ENCODE peak calls at places on chromosomes 16 and 17, in nine cellular contexts. One of them, this sample, is unnamed.

GRCh38 chr17:3966720-3967363 is 2.6 kb upstream of the ATP2A3 start:
- DNase-seq in astrocyte of the spinal cord: no peak
- DNase-seq in HL-60: no peak
- DNase-seq in left ventricle myocardium inferior: no peak
- DNase-seq in lower lobe of right lung: no peak
- DNase-seq in right atrium auricular region: no peak
- DNase-seq in CD8-positive, alpha-beta T cell: no peak
- DNase-seq in cardiac fibroblast: no peak
- DNase-seq in WERI-Rb-1: no peak
- DNase-seq in this sample: no peak

GRCh38 chr17:72407336-72408121 is 286.7 kb downstream of the SOX9 start:
- DNase-seq in astrocyte of the spinal cord: peak; percentile 98
- DNase-seq in HL-60: no peak
- DNase-seq in left ventricle myocardium inferior: peak; percentile 22
- DNase-seq in lower lobe of right lung: no peak
- DNase-seq in right atrium auricular region: no peak
- DNase-seq in CD8-positive, alpha-beta T cell: no peak
- DNase-seq in cardiac fibroblast: peak; percentile 94
- DNase-seq in WERI-Rb-1: no peak
- DNase-seq in this sample: peak; percentile 49

GRCh38 chr17:33127706-33128105 is 136.1 kb downstream of the SPACA3 start:
- DNase-seq in astrocyte of the spinal cord: no peak
- DNase-seq in HL-60: no peak
- DNase-seq in left ventricle myocardium inferior: no peak
- DNase-seq in lower lobe of right lung: no peak
- DNase-seq in right atrium auricular region: no peak
- DNase-seq in CD8-positive, alpha-beta T cell: no peak
- DNase-seq in cardiac fibroblast: no peak
- DNase-seq in WERI-Rb-1: no peak
- DNase-seq in this sample: peak; percentile 31

GRCh38 chr16:30356401-30357084 is 1.4 kb upstream of the CD2BP2 start:
- DNase-seq in astrocyte of the spinal cord: no peak
- DNase-seq in HL-60: no peak
- DNase-seq in left ventricle myocardium inferior: no peak
- DNase-seq in lower lobe of right lung: peak; percentile 45
- DNase-seq in right atrium auricular region: no peak
- DNase-seq in CD8-positive, alpha-beta T cell: no peak
- DNase-seq in cardiac fibroblast: no peak
- DNase-seq in WERI-Rb-1: no peak
- DNase-seq in this sample: no peak

GRCh38 chr17:48628641-48629410 is 2.7 kb upstream of the HOXB9 start:
- DNase-seq in astrocyte of the spinal cord: no peak
- DNase-seq in HL-60: no peak
- DNase-seq in left ventricle myocardium inferior: no peak
- DNase-seq in lower lobe of right lung: no peak
- DNase-seq in right atrium auricular region: no peak
- DNase-seq in CD8-positive, alpha-beta T cell: no peak
- DNase-seq in cardiac fibroblast: no peak
- DNase-seq in WERI-Rb-1: no peak
- DNase-seq in this sample: no peak

GRCh38 chr17:14950216-14950615 is 314.9 kb downstream of the PMP22 start:
- DNase-seq in astrocyte of the spinal cord: peak; percentile 51
- DNase-seq in HL-60: no peak
- DNase-seq in left ventricle myocardium inferior: no peak
- DNase-seq in lower lobe of right lung: no peak
- DNase-seq in right atrium auricular region: no peak
- DNase-seq in CD8-positive, alpha-beta T cell: no peak
- DNase-seq in cardiac fibroblast: no peak
- DNase-seq in WERI-Rb-1: no peak
- DNase-seq in this sample: no peak

GRCh38 chr17:3827124-3827773 is 18.8 kb downstream of the NCBP3 start:
- DNase-seq in astrocyte of the spinal cord: peak; percentile 77
- DNase-seq in HL-60: no peak
- DNase-seq in left ventricle myocardium inferior: no peak
- DNase-seq in lower lobe of right lung: no peak
- DNase-seq in right atrium auricular region: no peak
- DNase-seq in CD8-positive, alpha-beta T cell: peak; percentile 63
- DNase-seq in cardiac fibroblast: peak; percentile 81
- DNase-seq in WERI-Rb-1: peak; percentile 78
- DNase-seq in this sample: no peak

GRCh38 chr16:12062343-12063003 is 85.9 kb downstream of the SNX29 start:
- DNase-seq in astrocyte of the spinal cord: peak; percentile 56
- DNase-seq in HL-60: peak; percentile 51
- DNase-seq in left ventricle myocardium inferior: peak; percentile 75
- DNase-seq in lower lobe of right lung: peak; percentile 90
- DNase-seq in right atrium auricular region: peak; percentile 97
- DNase-seq in CD8-positive, alpha-beta T cell: no peak
- DNase-seq in cardiac fibroblast: peak; percentile 92
- DNase-seq in WERI-Rb-1: no peak
- DNase-seq in this sample: peak; percentile 96

GRCh38 chr17:6706996-6707395 is 6.2 kb downstream of the SLC13A5 start:
- DNase-seq in astrocyte of the spinal cord: no peak
- DNase-seq in HL-60: no peak
- DNase-seq in left ventricle myocardium inferior: no peak
- DNase-seq in lower lobe of right lung: no peak
- DNase-seq in right atrium auricular region: no peak
- DNase-seq in CD8-positive, alpha-beta T cell: no peak
- DNase-seq in cardiac fibroblast: no peak
- DNase-seq in WERI-Rb-1: no peak
- DNase-seq in this sample: peak; percentile 49

DNA sequence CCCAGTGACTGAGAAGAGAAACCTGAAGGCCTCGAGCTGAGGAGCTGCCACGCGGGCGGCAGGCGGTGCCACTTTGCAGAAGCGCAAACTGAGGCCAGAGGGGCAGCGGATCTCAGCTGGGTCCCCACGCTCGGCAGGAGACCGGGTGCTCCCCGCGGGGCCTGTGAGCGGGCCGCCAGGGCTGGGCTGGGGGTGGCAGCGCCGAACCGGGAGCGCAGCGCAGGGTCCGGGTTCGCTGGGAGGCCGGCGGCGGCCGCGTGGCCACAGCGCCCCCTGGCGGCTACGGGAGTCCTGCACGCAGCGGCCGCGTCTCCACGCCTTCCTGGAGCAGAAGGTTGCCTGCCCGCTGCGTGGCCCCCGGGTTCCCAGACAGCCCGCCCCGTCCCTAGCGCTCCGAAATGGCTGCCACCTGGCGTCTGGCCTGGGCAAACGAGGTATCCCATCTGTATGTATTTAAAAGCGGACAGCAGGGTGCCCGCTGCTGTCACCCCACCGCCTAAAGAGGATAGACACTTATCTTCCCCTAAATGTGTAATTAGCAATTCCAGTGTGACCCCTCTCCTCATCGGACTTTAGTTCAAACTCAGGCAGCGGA is 96.1 kb upstream of the CDH5 start:
- DNase-seq in astrocyte of the spinal cord: peak; percentile 71
- DNase-seq in HL-60: peak; percentile 52
- DNase-seq in left ventricle myocardium inferior: peak; percentile 71
- DNase-seq in lower lobe of right lung: peak; percentile 84
- DNase-seq in right atrium auricular region: peak; percentile 63
- DNase-seq in CD8-positive, alpha-beta T cell: peak; percentile 36
- DNase-seq in cardiac fibroblast: peak; percentile 82
- DNase-seq in WERI-Rb-1: peak; percentile 94
- DNase-seq in this sample: peak; percentile 91
- H3K4me3 ChIP-seq in astrocyte of the spinal cord: no peak overlapping the region
- H3K4me3 ChIP-seq in HL-60: no peak overlapping the region
- H3K4me3 ChIP-seq in left ventricle myocardium inferior: peak overlapping the region; percentile 60
- H3K4me3 ChIP-seq in lower lobe of right lung: peak overlapping the region; percentile 39
- H3K4me3 ChIP-seq in right atrium auricular region: peak overlapping the region; percentile 45
- H3K4me3 ChIP-seq in CD8-positive, alpha-beta T cell: no peak overlapping the region
- H3K4me3 ChIP-seq in cardiac fibroblast: no peak overlapping the region
- H3K4me3 ChIP-seq in WERI-Rb-1: peak overlapping the region; percentile 33
- H3K4me3 ChIP-seq in this sample: no peak overlapping the region

DNA sequence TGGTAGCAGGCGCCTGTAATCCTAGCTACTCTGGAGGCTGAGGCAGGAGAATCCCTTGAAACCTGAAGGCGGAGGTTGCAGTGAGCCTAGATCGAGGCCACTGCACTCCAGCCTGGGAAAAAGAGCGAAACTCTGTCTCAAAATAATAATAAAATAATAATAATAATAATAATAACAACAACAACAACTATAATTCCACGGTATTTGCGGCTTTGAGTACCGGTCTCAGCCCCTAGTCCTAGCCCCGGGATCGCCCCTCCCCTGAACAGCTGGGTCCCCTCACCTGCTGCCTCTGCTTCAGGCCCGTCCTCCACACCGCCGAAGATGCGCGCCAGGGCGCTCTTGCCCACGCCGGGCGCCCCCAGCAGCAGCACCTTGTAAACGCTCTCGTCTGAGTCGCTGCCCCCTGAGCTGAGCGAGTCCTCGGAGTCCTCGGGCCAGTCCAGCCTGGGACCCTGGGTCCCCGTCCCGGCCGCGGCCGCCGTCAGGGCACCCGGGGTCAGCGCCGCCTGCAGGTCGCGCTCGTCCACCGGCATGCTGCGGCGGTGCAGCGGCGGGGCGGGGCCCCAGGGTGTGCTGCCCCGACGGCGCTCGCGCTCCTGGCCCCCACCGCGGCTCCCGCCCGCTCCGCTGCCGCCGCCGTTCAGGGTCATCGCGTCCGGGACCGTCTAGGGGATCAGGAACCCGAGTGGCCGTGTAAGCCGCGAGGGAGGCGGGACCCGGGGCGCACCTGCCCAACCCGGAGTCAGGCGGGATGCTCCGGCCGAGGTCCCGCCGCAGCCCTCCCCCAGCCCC is 611 bp downstream of the RRAD start:
- DNase-seq in astrocyte of the spinal cord: no peak
- DNase-seq in HL-60: no peak
- DNase-seq in left ventricle myocardium inferior: peak; percentile 56
- DNase-seq in lower lobe of right lung: peak; percentile 67
- DNase-seq in right atrium auricular region: no peak
- DNase-seq in CD8-positive, alpha-beta T cell: no peak
- DNase-seq in cardiac fibroblast: no peak
- DNase-seq in WERI-Rb-1: peak; percentile 67
- DNase-seq in this sample: no peak
- TF ChIP-seq CTCF in astrocyte of the spinal cord: peak; percentile 10
- TF ChIP-seq CTCF in HL-60: peak; percentile 23
- TF ChIP-seq CTCF in left ventricle myocardium inferior: peak; percentile 54
- TF ChIP-seq CTCF in lower lobe of right lung: peak; percentile 39
- TF ChIP-seq CTCF in right atrium auricular region: peak; percentile 45
- TF ChIP-seq CTCF in CD8-positive, alpha-beta T cell: no peak
- TF ChIP-seq CTCF in cardiac fibroblast: peak; percentile 5
- TF ChIP-seq CTCF in WERI-Rb-1: peak; percentile 68
- TF ChIP-seq CTCF in this sample: no peak

GRCh38 chr16:57530104-57530522 is 6.3 kb downstream of the CCDC102A start:
- DNase-seq in astrocyte of the spinal cord: peak; percentile 68
- DNase-seq in HL-60: no peak
- DNase-seq in left ventricle myocardium inferior: peak; percentile 18
- DNase-seq in lower lobe of right lung: peak; percentile 48
- DNase-seq in right atrium auricular region: peak; percentile 73
- DNase-seq in CD8-positive, alpha-beta T cell: peak; percentile 63
- DNase-seq in cardiac fibroblast: peak; percentile 78
- DNase-seq in WERI-Rb-1: no peak
- DNase-seq in this sample: no peak
- H3K4me3 ChIP-seq in astrocyte of the spinal cord: no peak overlapping the region
- H3K4me3 ChIP-seq in HL-60: no peak overlapping the region
- H3K4me3 ChIP-seq in left ventricle myocardium inferior: no peak overlapping the region
- H3K4me3 ChIP-seq in lower lobe of right lung: no peak overlapping the region
- H3K4me3 ChIP-seq in right atrium auricular region: no peak overlapping the region
- H3K4me3 ChIP-seq in CD8-positive, alpha-beta T cell: peak overlapping the region; percentile 33
- H3K4me3 ChIP-seq in cardiac fibroblast: no peak overlapping the region
- H3K4me3 ChIP-seq in WERI-Rb-1: no peak overlapping the region
- H3K4me3 ChIP-seq in this sample: no peak overlapping the region

GRCh38 chr17:41324180-41325075 is 8.9 kb upstream of the KRTAP17-1 start:
- DNase-seq in astrocyte of the spinal cord: no peak
- DNase-seq in HL-60: no peak
- DNase-seq in left ventricle myocardium inferior: no peak
- DNase-seq in lower lobe of right lung: no peak
- DNase-seq in right atrium auricular region: no peak
- DNase-seq in CD8-positive, alpha-beta T cell: no peak
- DNase-seq in cardiac fibroblast: no peak
- DNase-seq in WERI-Rb-1: no peak
- DNase-seq in this sample: no peak
- TF ChIP-seq CTCF in astrocyte of the spinal cord: peak; percentile 40
- TF ChIP-seq CTCF in HL-60: no peak
- TF ChIP-seq CTCF in left ventricle myocardium inferior: no peak
- TF ChIP-seq CTCF in lower lobe of right lung: peak; percentile 10
- TF ChIP-seq CTCF in right atrium auricular region: no peak
- TF ChIP-seq CTCF in CD8-positive, alpha-beta T cell: no peak
- TF ChIP-seq CTCF in cardiac fibroblast: peak; percentile 25
- TF ChIP-seq CTCF in WERI-Rb-1: peak; percentile 57
- TF ChIP-seq CTCF in this sample: no peak

DNA sequence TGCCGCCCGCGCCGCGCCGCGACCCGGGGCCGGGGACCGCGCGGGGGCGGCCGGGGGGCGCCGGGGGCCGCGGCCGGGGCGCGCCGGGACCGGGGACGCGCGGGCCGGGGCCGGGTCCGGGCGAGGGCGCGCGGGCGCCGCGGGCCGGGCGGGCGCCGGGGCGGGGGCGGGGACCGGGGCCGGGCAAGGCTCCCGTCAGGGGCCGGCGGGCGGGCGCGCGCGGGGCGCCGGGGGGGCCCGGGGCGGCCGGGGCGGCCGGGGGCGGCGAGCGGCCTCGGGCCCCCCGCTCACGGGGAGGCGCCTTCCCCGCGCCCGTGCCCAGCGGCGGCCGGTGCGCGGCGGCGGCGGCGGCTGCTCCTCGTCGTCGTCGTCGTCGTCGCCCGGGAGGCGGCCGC is 586 bp downstream of the ZCCHC14 start:
- DNase-seq in astrocyte of the spinal cord: no peak
- DNase-seq in HL-60: no peak
- DNase-seq in left ventricle myocardium inferior: no peak
- DNase-seq in lower lobe of right lung: no peak
- DNase-seq in right atrium auricular region: no peak
- DNase-seq in CD8-positive, alpha-beta T cell: no peak
- DNase-seq in cardiac fibroblast: no peak
- DNase-seq in WERI-Rb-1: no peak
- DNase-seq in this sample: no peak
- H3K4me3 ChIP-seq in astrocyte of the spinal cord: peak overlapping the region; percentile 44
- H3K4me3 ChIP-seq in HL-60: peak overlapping the region; percentile 36
- H3K4me3 ChIP-seq in left ventricle myocardium inferior: peak overlapping the region; percentile 71
- H3K4me3 ChIP-seq in lower lobe of right lung: peak overlapping the region; percentile 59
- H3K4me3 ChIP-seq in right atrium auricular region: peak overlapping the region; percentile 59
- H3K4me3 ChIP-seq in CD8-positive, alpha-beta T cell: no peak overlapping the region
- H3K4me3 ChIP-seq in cardiac fibroblast: peak overlapping the region; percentile 46
- H3K4me3 ChIP-seq in WERI-Rb-1: peak overlapping the region; percentile 40
- H3K4me3 ChIP-seq in this sample: no peak overlapping the region

GRCh38 chr17:55462711-55463110 is 41.1 kb upstream of the MMD start:
- DNase-seq in astrocyte of the spinal cord: no peak
- DNase-seq in HL-60: no peak
- DNase-seq in left ventricle myocardium inferior: no peak
- DNase-seq in lower lobe of right lung: no peak
- DNase-seq in right atrium auricular region: no peak
- DNase-seq in CD8-positive, alpha-beta T cell: no peak
- DNase-seq in cardiac fibroblast: no peak
- DNase-seq in WERI-Rb-1: no peak
- DNase-seq in this sample: no peak

GRCh38 chr17:55462234-55462633 is 40.6 kb upstream of the MMD start:
- DNase-seq in astrocyte of the spinal cord: no peak
- DNase-seq in HL-60: no peak
- DNase-seq in left ventricle myocardium inferior: no peak
- DNase-seq in lower lobe of right lung: no peak
- DNase-seq in right atrium auricular region: no peak
- DNase-seq in CD8-positive, alpha-beta T cell: no peak
- DNase-seq in cardiac fibroblast: no peak
- DNase-seq in WERI-Rb-1: no peak
- DNase-seq in this sample: no peak

GRCh38 chr17:55456307-55457240 is 34.9 kb upstream of the MMD start:
- DNase-seq in astrocyte of the spinal cord: no peak
- DNase-seq in HL-60: no peak
- DNase-seq in left ventricle myocardium inferior: no peak
- DNase-seq in lower lobe of right lung: no peak
- DNase-seq in right atrium auricular region: no peak
- DNase-seq in CD8-positive, alpha-beta T cell: no peak
- DNase-seq in cardiac fibroblast: no peak
- DNase-seq in WERI-Rb-1: no peak
- DNase-seq in this sample: no peak

GRCh38 chr17:55458287-55458900 is 36.8 kb upstream of the MMD start:
- DNase-seq in astrocyte of the spinal cord: no peak
- DNase-seq in HL-60: no peak
- DNase-seq in left ventricle myocardium inferior: no peak
- DNase-seq in lower lobe of right lung: no peak
- DNase-seq in right atrium auricular region: no peak
- DNase-seq in CD8-positive, alpha-beta T cell: no peak
- DNase-seq in cardiac fibroblast: no peak
- DNase-seq in WERI-Rb-1: no peak
- DNase-seq in this sample: no peak

GRCh38 chr17:55458977-55459376 is 37.3 kb upstream of the MMD start:
- DNase-seq in astrocyte of the spinal cord: peak; percentile 80
- DNase-seq in HL-60: no peak
- DNase-seq in left ventricle myocardium inferior: no peak
- DNase-seq in lower lobe of right lung: no peak
- DNase-seq in right atrium auricular region: no peak
- DNase-seq in CD8-positive, alpha-beta T cell: no peak
- DNase-seq in cardiac fibroblast: peak; percentile 31
- DNase-seq in WERI-Rb-1: no peak
- DNase-seq in this sample: no peak
- TF ChIP-seq CTCF in astrocyte of the spinal cord: no peak
- TF ChIP-seq CTCF in HL-60: no peak
- TF ChIP-seq CTCF in left ventricle myocardium inferior: no peak
- TF ChIP-seq CTCF in lower lobe of right lung: no peak
- TF ChIP-seq CTCF in right atrium auricular region: no peak
- TF ChIP-seq CTCF in CD8-positive, alpha-beta T cell: no peak
- TF ChIP-seq CTCF in cardiac fibroblast: no peak
- TF ChIP-seq CTCF in WERI-Rb-1: no peak
- TF ChIP-seq CTCF in this sample: no peak

This sample was measured in lower leg skin.